ENCODE peak calls at places on chromosome 6, in ten cellular contexts. Y is lower lobe of right lung; H is A673; E is neural progenitor cell; X is CD8-positive, alpha-beta T cell; C is uterus; L is Peyer's patch; T is A549; W is mucosa of descending colon; M is body of pancreas. D is an unnamed sample. For H3K9me3 and H3K4me1, the result is how much of the 10 kb centered on the place peaks cover.

GRCh38 chr6:138499303-138499991 is at the start of gene NHSL1:
- DNase-seq in X (no peak), M (no peak), C (no peak), T (no peak), L (peak), W (no peak), H (peak), E (peak), Y (no peak), D (no peak)

GRCh38 chr6:68777956-68778355 is 142.9 kb downstream of the ADGRB3 start:
- DNase-seq in H (peak), L (no peak), Y (no peak), E (no peak), X (no peak), W (no peak), M (no peak), T (no peak), C (no peak), D (no peak)

GRCh38 chr6:141097471-141097870 is 1035.3 kb upstream of the GJE1 start:
- DNase-seq in Y (no peak), W (no peak), T (no peak), X (no peak), L (no peak), E (no peak), M (no peak), H (no peak), C (no peak), D (no peak)

GRCh38 chr6:159979136-159979874 is 10.4 kb downstream of the IGF2R start:
- DNase-seq in Y (no peak), M (peak), T (no peak), H (peak), E (peak), W (peak), L (no peak), X (peak), C (no peak), D (no peak)

GRCh38 chr6:12709116-12709515 is 7.5 kb upstream of the PHACTR1 start:
- DNase-seq in Y (no peak), X (no peak), M (no peak), W (no peak), C (no peak), T (no peak), H (no peak), E (no peak), L (no peak), D (no peak)

GRCh38 chr6:67814262-67814661 is 820.8 kb upstream of the ADGRB3 start:
- DNase-seq in H (no peak), X (no peak), L (no peak), M (no peak), T (no peak), E (no peak), Y (no peak), C (no peak), W (no peak), D (no peak)

GRCh38 chr6:46191961-46192360 is 21.2 kb upstream of the ENPP5 start:
- DNase-seq in W (no peak), T (no peak), M (no peak), X (no peak), Y (no peak), C (no peak), L (no peak), H (no peak), E (no peak), D (no peak)

GRCh38 chr6:168270274-168271174 is 49.1 kb downstream of the DACT2 start:
- DNase-seq in H (no peak), M (peak), E (no peak), X (no peak), W (no peak), L (no peak), T (no peak), Y (no peak), C (no peak), D (no peak)

GRCh38 chr6:26118999-26119398 is 31.8 kb downstream of the HFE start:
- DNase-seq in M (no peak), T (peak), Y (no peak), E (peak), X (no peak), L (no peak), H (peak), C (no peak), W (no peak), D (no peak)

GRCh38 chr6:32255212-32256153 is 31.6 kb upstream of the NOTCH4 start:
- DNase-seq in T (peak), X (peak), E (peak), Y (peak), W (peak), L (peak), C (peak), M (peak), H (peak), D (peak)

GRCh38 chr6:26607434-26608230 is 10.9 kb downstream of the ABT1 start:
- DNase-seq in M (peak), E (peak), Y (no peak), W (no peak), T (peak), H (peak), X (peak), C (no peak), L (peak), D (no peak)

GRCh38 chr6:157241411-157241979 is 81.8 kb downstream of the TMEM242 start:
- DNase-seq in W (peak), X (no peak), L (no peak), M (no peak), Y (no peak), T (no peak), E (no peak), H (no peak), C (no peak), D (no peak)

GRCh38 chr6:113120577-113121285 is 736.4 kb upstream of the MARCKS start:
- DNase-seq in E (peak), T (peak), W (no peak), Y (no peak), M (no peak), X (no peak), C (no peak), L (no peak), H (peak), D (no peak)

GRCh38 chr6:4794140-4794707 is 18.0 kb downstream of the CDYL start:
- DNase-seq in M (no peak), Y (no peak), W (peak), X (no peak), L (no peak), E (peak), H (no peak), C (no peak), T (peak), D (no peak)

GRCh38 chr6:56335733-56336132 is 88.4 kb upstream of the COL21A1 start:
- DNase-seq in Y (no peak), E (no peak), M (no peak), H (peak), X (no peak), W (no peak), C (no peak), L (no peak), T (peak), D (no peak)

GRCh38 chr6:134145786-134146185 is 93.4 kb upstream of the SLC2A12 start:
- DNase-seq in H (peak), X (no peak), W (no peak), E (peak), M (no peak), L (no peak), Y (no peak), T (no peak), C (no peak), D (no peak)

GRCh38 chr6:158905277-158905676 is 86.1 kb upstream of the EZR start:
- DNase-seq in T (peak), C (no peak), E (no peak), Y (no peak), H (no peak), M (no peak), X (no peak), L (no peak), W (no peak), D (no peak)

GRCh38 chr6:49257549-49257948 is 205.5 kb downstream of the MMUT start:
- DNase-seq in X (no peak), T (no peak), H (no peak), M (no peak), C (no peak), E (no peak), L (no peak), W (no peak), Y (no peak), D (no peak)

GRCh38 chr6:118890997-118891790 is 2.8 kb upstream of the ASF1A start:
- DNase-seq in Y (no peak), T (no peak), C (no peak), X (no peak), H (no peak), E (no peak), L (no peak), W (no peak), M (no peak), D (no peak)

GRCh38 chr6:90496617-90497016 is 90.3 kb downstream of the MAP3K7 start:
- DNase-seq in X (no peak), T (no peak), Y (no peak), M (no peak), W (no peak), E (peak), L (no peak), H (no peak), C (no peak), D (no peak)

GRCh38 chr6:135182120-135182992 is 1.2 kb downstream of the MYB start:
- DNase-seq in H (peak), L (peak), C (no peak), Y (peak), T (peak), W (peak), E (peak), X (peak), M (no peak), D (peak)

GRCh38 chr6:118764766-118765165 is 113.4 kb upstream of the CEP85L start:
- DNase-seq in E (no peak), T (no peak), H (no peak), C (no peak), W (no peak), X (no peak), L (no peak), Y (no peak), M (no peak), D (no peak)

GRCh38 chr6:63643862-63644261 is 8.3 kb downstream of the PHF3 start:
- DNase-seq in T (no peak), X (no peak), M (no peak), W (no peak), L (no peak), E (no peak), Y (no peak), C (no peak), H (peak), D (no peak)

GRCh38 chr6:154622618-154623336 is 110.4 kb upstream of the SCAF8 start:
- DNase-seq in L (no peak), E (no peak), M (peak), W (no peak), H (no peak), T (no peak), X (no peak), C (no peak), Y (no peak), D (no peak)

GRCh38 chr6:106823732-106824351 is 150.7 kb downstream of the CD24 start:
- DNase-seq in Y (peak), M (peak), E (no peak), C (no peak), T (no peak), W (peak), L (no peak), H (no peak), X (no peak), D (peak)

GRCh38 chr6:121573466-121573865 is 138.0 kb downstream of the GJA1 start:
- DNase-seq in H (no peak), X (no peak), C (no peak), T (no peak), M (no peak), Y (no peak), E (no peak), L (no peak), W (no peak), D (no peak)

GRCh38 chr6:159038914-159039884 is 5.6 kb downstream of the TAGAP start:
- DNase-seq in Y (no peak), C (peak), W (no peak), M (no peak), L (peak), X (no peak), H (no peak), T (no peak), E (no peak), D (no peak)

GRCh38 chr6:19128701-19129100 is 708.5 kb upstream of the ID4 start:
- DNase-seq in W (no peak), Y (no peak), X (no peak), E (no peak), L (no peak), M (no peak), T (no peak), H (no peak), C (no peak), D (no peak)

GRCh38 chr6:163738304-163738703 is 323.8 kb downstream of the QKI start:
- DNase-seq in L (no peak), E (no peak), C (no peak), X (no peak), Y (no peak), T (no peak), H (no peak), M (no peak), W (no peak), D (no peak)

GRCh38 chr6:158655569-158656450 is 6.0 kb downstream of the SYTL3 start:
- DNase-seq in E (no peak), L (peak), M (no peak), X (no peak), W (no peak), T (no peak), H (no peak), C (no peak), Y (peak), D (peak)

GRCh38 chr6:161242779-161243693 is 30.8 kb downstream of the AGPAT4 start:
- DNase-seq in T (no peak), H (no peak), L (no peak), X (peak), W (no peak), M (no peak), C (no peak), Y (peak), E (peak), D (peak)

GRCh38 chr6:4253604-4254211 is 118.3 kb upstream of the ECI2 start:
- DNase-seq in Y (no peak), M (peak), H (peak), X (no peak), L (no peak), E (no peak), T (peak), W (no peak), C (peak), D (no peak)

GRCh38 chr6:16200231-16200941 is 38.0 kb upstream of the GMPR start:
- DNase-seq in M (no peak), H (no peak), Y (peak), X (no peak), L (no peak), W (no peak), T (no peak), C (no peak), E (no peak), D (no peak)

GRCh38 chr6:33080127-33081089 is 4.6 kb downstream of the HLA-DPB1 start:
- DNase-seq in L (peak), C (peak), T (no peak), Y (peak), E (peak), X (no peak), M (peak), W (peak), H (peak), D (peak)

GRCh38 chr6:119539066-119539746 is 189.6 kb upstream of the MAN1A1 start:
- DNase-seq in X (no peak), E (no peak), C (no peak), W (no peak), Y (no peak), T (no peak), H (no peak), M (no peak), L (no peak), D (no peak)

DNA sequence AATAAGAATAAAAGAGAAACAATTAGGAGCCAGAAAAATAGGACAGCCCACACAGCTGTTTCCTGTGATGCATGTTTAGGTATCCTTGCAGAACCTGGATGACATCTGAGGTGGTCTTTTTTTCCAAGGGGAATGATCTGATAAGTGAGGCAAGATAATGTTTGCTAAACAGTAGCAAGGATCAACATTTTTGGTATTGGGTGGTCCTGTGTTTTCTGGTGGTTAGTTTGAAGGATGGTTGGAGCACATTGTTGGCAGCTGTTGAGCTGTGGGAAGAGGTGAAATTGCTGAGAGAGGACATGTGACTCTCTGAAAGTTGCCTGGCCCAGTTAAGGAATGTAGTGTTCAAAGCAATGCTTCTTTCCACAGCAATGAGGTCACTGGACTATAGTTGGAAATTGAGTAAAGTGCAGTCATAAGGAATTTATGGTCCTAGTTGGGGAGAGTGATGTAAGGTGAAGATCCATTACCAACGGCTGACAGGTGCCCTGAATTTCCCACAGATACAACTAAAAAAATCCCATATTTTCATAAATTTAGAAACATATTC is 270.2 kb upstream of the IMPG1 start:
- DNase-seq in X (no peak), E (no peak), L (no peak), Y (no peak), C (no peak), H (no peak), W (no peak), T (no peak), M (no peak), D (no peak)
- H3K9me3 ChIP-seq in X (under half), E (under half), L (under half), Y (under half), C (under half), H (under half), W (under half), T (under half), M (under half), D (under half)

DNA sequence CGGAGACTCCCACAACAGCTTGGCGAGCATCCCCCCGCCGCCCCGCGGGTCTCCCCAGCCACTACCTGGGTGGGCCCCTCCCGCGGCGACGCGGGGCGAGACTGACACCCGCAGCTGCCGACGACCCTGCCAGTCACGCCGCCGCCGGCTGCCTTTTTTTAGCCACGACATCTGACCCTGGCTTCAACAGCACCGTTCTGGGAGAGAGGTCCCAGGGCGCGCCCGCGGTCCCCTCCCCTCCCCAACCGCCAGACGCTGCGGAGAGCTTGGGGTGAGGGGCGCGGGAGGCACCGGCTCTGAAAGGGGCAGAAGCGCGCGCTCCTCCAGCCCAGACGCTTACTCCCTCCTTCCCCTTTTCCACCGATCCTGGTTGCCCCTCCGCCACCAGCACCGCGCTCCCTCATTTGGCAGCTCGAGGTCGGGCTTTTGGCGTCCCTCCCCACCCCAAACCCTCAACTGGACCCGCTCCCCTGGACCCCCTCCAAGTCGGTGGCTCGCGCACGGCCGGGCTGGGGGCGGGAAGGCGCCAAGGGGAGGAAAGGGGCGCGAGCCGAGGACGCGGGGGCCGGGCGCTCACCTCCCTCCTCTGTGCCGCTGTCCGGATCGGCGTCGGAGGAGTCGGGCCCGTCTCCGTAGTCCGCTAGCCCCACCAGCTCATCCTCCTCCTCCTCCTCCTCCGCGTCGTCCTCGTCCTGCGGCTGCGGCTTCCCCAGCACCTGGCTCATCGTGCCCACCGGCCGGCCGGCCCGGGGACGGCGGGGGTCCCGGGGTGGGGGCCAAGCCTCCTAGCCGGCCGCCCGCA is 603 bp downstream of the RRAGD start:
- DNase-seq in E (peak), L (no peak), M (peak), T (no peak), W (peak), C (peak), Y (peak), H (peak), X (peak), D (peak)
- H3K4me3 ChIP-seq in E (peak), L (peak), M (peak), T (peak), W (peak), C (peak), Y (peak), H (peak), X (peak), D (peak)

GRCh38 chr6:37210313-37210898 is 40.5 kb downstream of the PIM1 start:
- DNase-seq in M (peak), E (peak), T (peak), L (peak), C (peak), Y (no peak), X (peak), H (peak), W (no peak), D (no peak)
- H3K4me1 ChIP-seq in M (under half), E (under half), T (under half), L (under half), C (under half), Y (under half), X (under half), H (under half), W (under half), D (under half)

DNA sequence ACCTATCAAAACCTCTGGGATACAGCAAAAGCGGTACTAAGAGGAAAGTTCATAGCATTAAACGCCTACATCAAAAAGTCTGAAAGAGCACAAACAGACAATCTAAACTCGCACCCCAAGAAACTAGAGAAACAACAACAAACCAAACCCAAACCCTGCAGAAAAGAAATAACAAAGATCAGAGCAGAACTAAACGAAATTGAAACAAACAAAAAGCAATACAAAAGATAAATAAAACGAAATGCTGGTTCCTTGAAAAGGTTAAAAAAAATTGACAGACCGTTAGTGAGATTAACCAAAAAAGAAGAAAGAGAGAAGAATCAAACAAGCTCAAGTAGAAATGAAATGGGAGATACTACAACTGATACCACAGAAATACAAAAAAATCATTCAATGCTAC is 302.3 kb downstream of the RNGTT start:
- DNase-seq in E (no peak), H (no peak), Y (no peak), L (no peak), X (no peak), M (no peak), T (no peak), C (no peak), W (no peak), D (no peak)
- H3K9me3 ChIP-seq in E (under half), H (under half), Y (under half), L (under half), X (under half), M (under half), T (under half), C (under half), W (under half), D (under half)

GRCh38 chr6:42784739-42785498 is 3.1 kb downstream of the BICRAL start:
- DNase-seq in X (no peak), Y (no peak), T (no peak), M (peak), L (no peak), W (no peak), H (no peak), C (no peak), E (no peak), D (no peak)
- H3K4me3 ChIP-seq in X (peak), Y (peak), T (peak), M (peak), L (peak), W (no peak), H (peak), C (peak), E (peak), D (peak)

GRCh38 chr6:30615219-30615957 is 1.7 kb downstream of the PPP1R10 start:
- DNase-seq in M (peak), E (peak), W (no peak), C (peak), Y (no peak), X (peak), L (no peak), T (peak), H (peak), D (no peak)
- H3K4me1 ChIP-seq in M (half or more), E (under half), W (under half), C (under half), Y (half or more), X (half or more), L (under half), T (under half), H (under half), D (under half)

DNA sequence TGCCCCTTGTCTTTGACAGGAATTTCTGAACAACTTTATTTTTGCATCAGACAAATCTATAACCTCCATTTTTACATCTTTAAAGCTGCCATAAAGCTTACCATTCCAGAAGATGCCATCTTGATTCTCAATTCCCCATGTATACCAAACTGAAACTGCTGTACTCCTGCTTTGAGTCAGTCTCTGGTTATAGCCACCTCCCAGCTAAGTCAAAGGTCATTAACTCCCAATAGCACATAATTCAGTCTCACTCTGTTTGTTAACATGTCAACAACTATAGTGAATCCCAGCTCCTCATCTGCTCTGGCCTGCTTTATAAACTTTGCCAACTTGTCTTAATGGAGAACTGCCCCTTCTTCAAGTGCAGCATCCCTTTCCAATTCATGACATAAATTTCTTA is 343.6 kb downstream of the FRK start:
- DNase-seq in W (no peak), E (no peak), Y (no peak), C (no peak), X (no peak), L (no peak), H (no peak), T (no peak), M (no peak), D (no peak)
- H3K9me3 ChIP-seq in W (under half), E (under half), Y (under half), C (under half), X (under half), L (under half), H (under half), T (under half), M (under half), D (under half)

GRCh38 chr6:41036601-41037000 is 2.4 kb downstream of the UNC5CL start:
- DNase-seq in E (no peak), M (no peak), L (no peak), Y (no peak), C (no peak), W (no peak), H (no peak), X (no peak), T (no peak), D (no peak)
- H3K4me3 ChIP-seq in E (no peak), M (no peak), L (no peak), Y (no peak), C (no peak), W (no peak), H (no peak), X (no peak), T (no peak), D (no peak)